ENCODE peak calls at places on chromosomes 16 and 17, in seven cellular contexts. W, C, K, V, A, P and U are unnamed samples.

GRCh38 chr17:36008998-36009665 is 7.8 kb upstream of the CCL15 start:
- DNase-seq in W (no peak), C (no peak), K (no peak), V (no peak), A (peak; percentile 42), P (no peak), U (no peak)

GRCh38 chr17:2723505-2723996 is 12.0 kb upstream of the CLUH start:
- DNase-seq in W (no peak), C (no peak), K (no peak), V (no peak), A (peak; percentile 32), P (no peak), U (no peak)

GRCh38 chr16:2386990-2387389 is 42.3 kb upstream of the CCNF start:
- DNase-seq in W (no peak), C (no peak), K (no peak), V (no peak), A (peak; percentile 17), P (no peak), U (no peak)

GRCh38 chr17:3976675-3977171 is 12.5 kb upstream of the ATP2A3 start:
- DNase-seq in W (no peak), C (peak; percentile 91), K (peak; percentile 99), V (peak; percentile 98), A (no peak), P (peak; percentile 88), U (peak; percentile 92)

GRCh38 chr17:76710863-76711611 is at the start of gene MXRA7:
- DNase-seq in W (no peak), C (peak; percentile 77), K (peak; percentile 73), V (peak; percentile 68), A (peak; percentile 78), P (peak; percentile 81), U (peak; percentile 90)

GRCh38 chr17:64218066-64218465 is 45.0 kb downstream of the TEX2 start:
- DNase-seq in W (no peak), C (no peak), K (no peak), V (no peak), A (no peak), P (no peak), U (no peak)

GRCh38 chr16:851871-852270 is 51.3 kb upstream of the GNG13 start:
- DNase-seq in W (no peak), C (no peak), K (no peak), V (no peak), A (no peak), P (no peak), U (no peak)

GRCh38 chr17:74452027-74452840 is 14.2 kb upstream of the CD300A start:
- DNase-seq in W (no peak), C (no peak), K (no peak), V (no peak), A (no peak), P (no peak), U (no peak)

GRCh38 chr17:2347805-2348685 is 10.7 kb downstream of the SGSM2 start:
- DNase-seq in W (peak; percentile 93), C (peak; percentile 71), K (peak; percentile 65), V (peak; percentile 78), A (peak; percentile 75), P (no peak), U (no peak)

GRCh38 chr17:17809527-17810373 is 27.0 kb downstream of the SREBF1 start:
- DNase-seq in W (no peak), C (peak; percentile 77), K (no peak), V (no peak), A (no peak), P (peak; percentile 66), U (no peak)

GRCh38 chr17:81957691-81958432 is 3.1 kb downstream of the NOTUM start:
- DNase-seq in W (no peak), C (no peak), K (no peak), V (no peak), A (no peak), P (no peak), U (no peak)

GRCh38 chr17:19380551-19381284 is 2.4 kb downstream of the MAPK7 start:
- DNase-seq in W (no peak), C (peak; percentile 24), K (no peak), V (no peak), A (no peak), P (no peak), U (peak; percentile 67)

GRCh38 chr17:40113961-40114272 is 7.9 kb upstream of the MSL1 start:
- DNase-seq in W (no peak), C (no peak), K (no peak), V (no peak), A (no peak), P (no peak), U (no peak)
- H3K4me3 ChIP-seq in W (no peak overlapping the region), C (peak overlapping the region; percentile 38), K (no peak overlapping the region), V (peak overlapping the region; percentile 43), A (peak overlapping the region; percentile 60), P (peak overlapping the region; percentile 66), U (peak overlapping the region; percentile 65)

DNA sequence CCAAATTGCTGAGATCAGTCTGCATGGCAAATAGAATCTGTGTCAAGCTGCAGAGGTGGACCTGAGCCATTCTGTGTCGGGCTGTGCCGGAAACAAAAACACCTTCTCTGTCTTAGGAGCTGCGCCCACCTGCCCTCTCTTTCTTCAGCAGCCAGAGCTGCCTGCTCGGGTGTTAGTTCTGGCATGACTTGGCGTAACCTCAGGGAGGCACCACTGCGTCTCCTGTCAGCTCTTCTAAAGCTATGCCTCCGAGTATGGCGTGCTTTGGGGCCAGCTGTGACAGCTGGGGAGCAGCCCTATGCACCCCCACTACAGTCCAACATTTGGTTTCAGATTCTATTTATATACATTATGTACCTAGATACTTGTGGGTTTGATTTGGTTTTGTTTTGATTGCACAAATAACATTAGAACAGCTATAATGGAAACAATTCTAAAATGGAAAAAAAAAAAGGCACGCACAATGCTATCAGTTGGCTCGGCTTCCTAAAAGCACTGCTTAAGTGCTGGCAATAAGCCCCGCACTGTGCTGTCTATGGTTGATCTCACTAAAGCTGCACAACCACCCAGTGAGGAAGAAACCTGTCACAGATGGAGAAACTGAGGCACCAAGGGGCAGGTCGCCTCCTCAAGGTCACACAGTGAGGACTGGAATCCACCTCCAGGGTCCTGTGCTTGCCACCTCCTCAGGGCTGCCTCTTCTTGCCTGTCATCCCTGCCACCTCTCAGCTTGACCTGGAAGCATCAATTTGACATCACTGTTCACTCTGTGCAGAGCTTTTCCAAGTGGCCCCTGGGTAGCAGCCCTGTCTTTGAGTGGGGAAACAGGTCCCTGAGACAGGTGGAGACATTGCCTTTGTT is 18.7 kb upstream of the ADGRG1 start:
- DNase-seq in W (no peak), C (peak; percentile 28), K (peak; percentile 70), V (peak; percentile 79), A (no peak), P (no peak), U (peak; percentile 49)
- TF ChIP-seq CTCF in W (no peak), C (no peak), K (no peak), V (no peak), A (no peak), P (peak; percentile 50), U (no peak)

GRCh38 chr16:87657621-87658192 is 55.4 kb downstream of the JPH3 start:
- DNase-seq in W (no peak), C (no peak), K (no peak), V (no peak), A (peak; percentile 42), P (no peak), U (no peak)

GRCh38 chr16:87661561-87661960 is 59.3 kb downstream of the JPH3 start:
- DNase-seq in W (no peak), C (peak; percentile 30), K (peak; percentile 18), V (no peak), A (peak; percentile 23), P (no peak), U (no peak)

GRCh38 chr16:87662254-87663204 is 60.2 kb downstream of the JPH3 start:
- DNase-seq in W (no peak), C (no peak), K (no peak), V (no peak), A (no peak), P (no peak), U (no peak)

GRCh38 chr16:87654826-87655225 is 52.5 kb downstream of the JPH3 start:
- DNase-seq in W (no peak), C (no peak), K (no peak), V (no peak), A (no peak), P (no peak), U (no peak)

GRCh38 chr16:87658564-87659225 is 56.4 kb downstream of the JPH3 start:
- DNase-seq in W (no peak), C (no peak), K (no peak), V (no peak), A (no peak), P (no peak), U (no peak)
- H3K4me3 ChIP-seq in W (no peak overlapping the region), C (no peak overlapping the region), K (no peak overlapping the region), V (no peak overlapping the region), A (no peak overlapping the region), P (no peak overlapping the region), U (no peak overlapping the region)

DNA sequence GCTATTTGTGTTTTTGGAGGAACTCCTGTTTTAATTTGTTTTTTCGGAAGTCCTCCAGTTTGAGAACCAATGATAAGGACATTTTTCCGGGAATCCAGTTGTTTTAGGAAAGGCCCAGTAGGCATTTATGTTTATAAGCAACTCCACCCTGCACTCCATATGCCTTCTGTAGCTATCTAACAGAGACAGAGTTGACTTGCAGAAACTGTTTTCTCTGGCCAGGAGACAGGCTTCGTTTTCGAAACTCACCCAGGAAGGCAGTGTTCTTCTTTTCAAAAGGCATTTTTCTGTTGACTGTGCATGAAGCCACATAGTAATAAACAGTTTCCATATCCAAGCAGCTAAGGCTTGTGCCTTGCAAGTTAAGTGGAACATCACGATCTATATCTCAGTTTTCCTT is 587.1 kb downstream of the WWOX start:
- DNase-seq in W (no peak), C (no peak), K (no peak), V (no peak), A (no peak), P (no peak), U (no peak)
- TF ChIP-seq CTCF in W (no peak), C (no peak), K (no peak), V (no peak), A (no peak), P (no peak), U (no peak)

GRCh38 chr16:86808863-86809444 is 230.6 kb downstream of the FOXL1 start:
- DNase-seq in W (no peak), C (no peak), K (no peak), V (no peak), A (no peak), P (no peak), U (no peak)

GRCh38 chr16:86806181-86806837 is 228.0 kb downstream of the FOXL1 start:
- DNase-seq in W (no peak), C (no peak), K (no peak), V (no peak), A (no peak), P (no peak), U (no peak)

GRCh38 chr16:86809458-86809955 is 231.2 kb downstream of the FOXL1 start:
- DNase-seq in W (no peak), C (no peak), K (no peak), V (no peak), A (peak; percentile 89), P (no peak), U (no peak)

GRCh38 chr16:86805210-86805609 is 226.9 kb downstream of the FOXL1 start:
- DNase-seq in W (no peak), C (no peak), K (no peak), V (no peak), A (no peak), P (no peak), U (no peak)

DNA sequence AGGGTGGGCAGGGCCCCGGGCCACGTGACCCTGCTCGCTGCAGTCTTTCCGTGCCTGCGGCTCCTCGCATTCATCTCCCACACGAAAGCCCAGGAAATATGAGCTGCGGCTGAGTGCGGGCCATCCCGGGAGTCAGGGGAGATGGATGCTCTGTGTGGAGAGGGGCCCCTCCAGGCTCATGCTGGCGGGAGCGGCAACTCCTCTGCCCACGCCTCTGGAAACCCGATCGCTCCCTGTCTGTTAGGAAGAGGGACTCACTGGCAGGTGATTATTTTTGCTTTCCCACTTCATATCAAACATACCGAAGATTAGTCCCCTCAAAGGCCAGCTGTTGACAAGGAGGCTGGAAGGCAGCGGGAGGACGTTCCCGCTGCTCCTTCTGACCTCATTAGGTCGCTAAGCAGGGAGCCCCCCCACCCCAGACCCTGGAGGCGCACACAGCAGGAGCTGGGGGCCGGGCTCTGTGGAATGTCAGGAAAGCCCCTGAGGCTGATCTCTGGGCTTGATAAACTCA is 228.5 kb downstream of the FOXL1 start:
- DNase-seq in W (no peak), C (no peak), K (no peak), V (no peak), A (no peak), P (no peak), U (no peak)
- H3K4me3 ChIP-seq in W (no peak overlapping the region), C (no peak overlapping the region), K (no peak overlapping the region), V (no peak overlapping the region), A (no peak overlapping the region), P (no peak overlapping the region), U (no peak overlapping the region)